ENCODE peak calls at places on chromosomes 7 and 10, in eight cellular contexts. L, V, U, A, G, J, Q and F are unnamed samples.

GRCh38 chr10:20888620-20889337 is 8.3 kb downstream of the NEBL start:
- DNase-seq in L (peak; percentile 18), V (no peak), U (peak; percentile 3), A (no peak), G (no peak), J (no peak), Q (peak; percentile 53), F (no peak)

GRCh38 chr10:22253578-22253882 is 35.7 kb upstream of the EBLN1 start:
- DNase-seq in L (no peak), V (no peak), U (peak; percentile 35), A (peak; percentile 72), G (no peak), J (no peak), Q (no peak), F (peak; percentile 60)

GRCh38 chr7:17802056-17802455 is 138.2 kb downstream of the SNX13 start:
- DNase-seq in L (no peak), V (peak; percentile 42), U (peak; percentile 43), A (no peak), G (no peak), J (no peak), Q (peak; percentile 16), F (no peak)

GRCh38 chr7:36409180-36409579 is 19.5 kb downstream of the ANLN start:
- DNase-seq in L (no peak), V (no peak), U (no peak), A (no peak), G (no peak), J (no peak), Q (no peak), F (no peak)

GRCh38 chr10:79430506-79430905 is 14.9 kb downstream of the ZCCHC24 start:
- DNase-seq in L (no peak), V (no peak), U (no peak), A (no peak), G (no peak), J (no peak), Q (no peak), F (no peak)

GRCh38 chr7:14691597-14692203 is 210.9 kb downstream of the DGKB start:
- DNase-seq in L (peak; percentile 47), V (no peak), U (peak; percentile 24), A (peak; percentile 68), G (peak; percentile 25), J (no peak), Q (peak; percentile 49), F (peak; percentile 44)

GRCh38 chr10:133456041-133456951 is 2.6 kb downstream of the SCART1 start:
- DNase-seq in L (no peak), V (no peak), U (no peak), A (no peak), G (no peak), J (no peak), Q (no peak), F (no peak)

GRCh38 chr10:100824886-100825285 is 79.5 kb downstream of the PAX2 start:
- DNase-seq in L (no peak), V (no peak), U (no peak), A (no peak), G (no peak), J (no peak), Q (no peak), F (no peak)

GRCh38 chr10:11881477-11882417 is 58.6 kb downstream of the PROSER2 start:
- DNase-seq in L (peak; percentile 8), V (peak; percentile 95), U (peak; percentile 52), A (peak; percentile 34), G (no peak), J (peak; percentile 89), Q (no peak), F (peak; percentile 91)

GRCh38 chr10:34101001-34101400 is 714.1 kb downstream of the PARD3 start:
- DNase-seq in L (no peak), V (no peak), U (no peak), A (no peak), G (no peak), J (no peak), Q (no peak), F (no peak)

GRCh38 chr7:12629816-12630614 is 57.4 kb upstream of the ARL4A start:
- DNase-seq in L (no peak), V (no peak), U (no peak), A (no peak), G (no peak), J (no peak), Q (no peak), F (no peak)

GRCh38 chr7:22663721-22664120 is 63.3 kb upstream of the IL6 start:
- DNase-seq in L (no peak), V (no peak), U (peak; percentile 9), A (no peak), G (no peak), J (no peak), Q (peak; percentile 25), F (no peak)

GRCh38 chr7:26237035-26237807 is 35.7 kb downstream of the CBX3 start:
- DNase-seq in L (no peak), V (peak; percentile 9), U (peak; percentile 11), A (no peak), G (no peak), J (no peak), Q (no peak), F (no peak)

GRCh38 chr7:6273917-6274630 is 1.6 kb upstream of the CYTH3 start:
- DNase-seq in L (no peak), V (no peak), U (no peak), A (no peak), G (no peak), J (no peak), Q (no peak), F (no peak)

GRCh38 chr7:48295572-48295971 is 124.3 kb downstream of the ABCA13 start:
- DNase-seq in L (no peak), V (no peak), U (peak; percentile 25), A (no peak), G (no peak), J (no peak), Q (no peak), F (no peak)

GRCh38 chr10:97074256-97075145 is 111.3 kb downstream of the SLIT1 start:
- DNase-seq in L (no peak), V (no peak), U (no peak), A (peak; percentile 72), G (no peak), J (no peak), Q (no peak), F (peak; percentile 31)

GRCh38 chr10:97612386-97612785 is 20.9 kb downstream of the MORN4 start:
- DNase-seq in L (peak; percentile 57), V (peak; percentile 62), U (peak; percentile 70), A (peak; percentile 41), G (peak; percentile 14), J (peak; percentile 50), Q (peak; percentile 46), F (peak; percentile 83)

GRCh38 chr10:99450624-99451498 is 20.4 kb upstream of the GOT1 start:
- DNase-seq in L (no peak), V (no peak), U (no peak), A (no peak), G (no peak), J (no peak), Q (no peak), F (no peak)

GRCh38 chr10:131758062-131758941 is 142.5 kb upstream of the PPP2R2D start:
- DNase-seq in L (no peak), V (no peak), U (no peak), A (peak; percentile 47), G (no peak), J (no peak), Q (no peak), F (no peak)

GRCh38 chr10:11154333-11154732 is 136.7 kb downstream of the CELF2 start:
- DNase-seq in L (no peak), V (no peak), U (no peak), A (no peak), G (no peak), J (no peak), Q (no peak), F (no peak)

DNA sequence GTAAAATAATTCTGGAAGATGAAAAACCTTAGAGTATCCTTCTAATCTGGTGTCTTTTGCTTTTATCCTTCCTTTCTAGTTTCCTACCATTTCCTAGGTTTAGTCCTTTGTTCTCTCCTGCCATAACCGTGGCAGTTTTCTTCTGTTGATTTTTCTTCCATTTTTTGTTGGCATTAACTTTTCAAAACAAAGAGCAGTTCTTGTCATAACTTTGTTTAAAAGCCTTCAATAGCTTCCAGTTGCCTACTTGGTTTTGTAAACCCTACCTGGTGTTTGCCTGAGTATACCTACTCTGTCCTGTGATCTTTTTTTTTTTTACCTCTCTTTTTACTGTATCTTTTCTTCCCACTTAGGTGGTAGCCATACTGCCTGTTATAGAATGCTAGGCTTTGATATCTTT is 125.6 kb downstream of the LYZL1 start:
- DNase-seq in L (no peak), V (no peak), U (no peak), A (no peak), G (no peak), J (no peak), Q (no peak), F (no peak)
- H3K79me2 ChIP-seq in L (no peaks in the 10 kb centered on the region), V (peaks cover 96% of the 10 kb centered on the region), U (peaks cover 98% of the 10 kb centered on the region), A (no peaks in the 10 kb centered on the region), G (peaks cover 40% of the 10 kb centered on the region), J (peaks cover 88% of the 10 kb centered on the region), Q (peaks cover 75% of the 10 kb centered on the region), F (no peaks in the 10 kb centered on the region)

GRCh38 chr7:2730846-2731770 is 43.1 kb downstream of the AMZ1 start:
- DNase-seq in L (no peak), V (no peak), U (no peak), A (no peak), G (no peak), J (no peak), Q (no peak), F (no peak)
- H3K79me2 ChIP-seq in L (no peaks in the 10 kb centered on the region), V (peaks cover 26% of the 10 kb centered on the region), U (peaks cover 52% of the 10 kb centered on the region), A (no peaks in the 10 kb centered on the region), G (no peaks in the 10 kb centered on the region), J (peaks cover 6% of the 10 kb centered on the region), Q (peaks cover 22% of the 10 kb centered on the region), F (peaks cover 8% of the 10 kb centered on the region)

DNA sequence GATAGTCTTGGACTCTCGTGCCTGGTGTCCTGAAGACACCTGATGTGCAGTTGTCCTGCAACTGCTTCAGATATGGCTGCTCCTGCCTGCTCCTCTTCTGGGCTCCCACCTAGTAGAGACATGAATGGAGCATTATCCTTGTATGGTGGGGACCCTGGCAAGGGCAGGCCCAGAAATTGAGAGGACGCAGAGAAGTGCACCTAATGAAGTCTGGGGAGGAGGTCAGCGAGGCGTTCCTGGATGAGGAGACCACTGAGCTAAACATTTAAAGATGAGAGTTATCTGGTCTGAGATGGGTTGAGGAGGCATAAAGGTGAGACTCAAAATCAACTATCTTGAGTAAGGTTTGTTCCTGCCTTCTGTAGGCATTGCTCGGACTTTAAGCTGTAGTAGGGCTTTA is 66.3 kb downstream of the WDFY4 start:
- DNase-seq in L (no peak), V (no peak), U (no peak), A (no peak), G (no peak), J (no peak), Q (no peak), F (no peak)
- H3K79me2 ChIP-seq in L (peaks cover 19% of the 10 kb centered on the region), V (no peaks in the 10 kb centered on the region), U (no peaks in the 10 kb centered on the region), A (no peaks in the 10 kb centered on the region), G (no peaks in the 10 kb centered on the region), J (no peaks in the 10 kb centered on the region), Q (no peaks in the 10 kb centered on the region), F (no peaks in the 10 kb centered on the region)

DNA sequence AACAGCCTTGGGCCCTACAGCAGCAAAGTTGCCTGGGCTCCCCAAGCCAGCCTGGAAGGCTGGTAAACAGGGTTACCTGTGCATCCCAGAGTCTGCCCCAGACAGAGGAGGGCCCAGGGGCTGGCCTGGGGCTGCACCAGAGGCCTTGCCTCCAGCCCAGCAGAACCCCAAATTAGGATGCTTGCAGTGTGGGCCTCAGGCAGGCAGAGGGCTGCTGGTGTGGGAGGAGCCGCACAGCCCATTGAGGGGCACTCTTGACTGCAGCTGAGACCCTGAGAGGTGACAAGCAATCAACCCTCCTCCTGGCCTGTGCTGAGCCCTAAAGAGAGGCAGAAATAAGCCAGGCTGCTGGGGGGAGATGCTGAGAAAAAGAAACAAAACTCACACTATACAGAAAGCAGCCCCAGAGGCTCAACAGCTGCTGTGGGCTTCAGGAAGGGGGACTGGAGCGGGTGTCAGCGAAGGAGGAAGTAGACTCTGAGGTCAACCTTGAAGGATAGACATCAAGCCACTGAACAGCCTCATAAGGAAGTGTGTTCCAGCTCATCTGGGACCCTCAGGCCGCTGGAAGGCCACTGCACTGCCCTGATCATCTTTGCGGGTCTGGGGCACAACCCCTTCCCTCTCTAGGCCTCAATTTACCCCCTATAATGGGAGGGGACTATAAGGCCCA is 6.6 kb downstream of the AIFM2 start:
- DNase-seq in L (no peak), V (no peak), U (no peak), A (no peak), G (no peak), J (no peak), Q (no peak), F (no peak)
- H3K79me2 ChIP-seq in L (no peaks in the 10 kb centered on the region), V (no peaks in the 10 kb centered on the region), U (no peaks in the 10 kb centered on the region), A (no peaks in the 10 kb centered on the region), G (peaks cover 18% of the 10 kb centered on the region), J (no peaks in the 10 kb centered on the region), Q (no peaks in the 10 kb centered on the region), F (no peaks in the 10 kb centered on the region)